ENCODE peak calls at places on chromosome 2, in five cellular contexts. D is stimulated activated CD4-positive, alpha-beta T cell treated with anti-CD3 and anti-CD28 coated beads, Interleukin-1b, Interleukin-23, amount 100 ng/mL, for 1 hour; Q is astrocyte of the spinal cord; P is HFFc6; L is AG04450. F is an unnamed sample.
A peak's percentile ranks its signal among the peaks of the same experiment; 100 is the strongest.

GRCh38 chr2:199946836-199947235 is 8.5 kb downstream of the TYW5 start:
- DNase-seq in D (no peak), Q (no peak), P (peak; percentile 31), L (no peak), F (no peak)

GRCh38 chr2:73842739-73843019 is 13.9 kb downstream of the STAMBP start:
- DNase-seq in D (no peak), Q (no peak), P (no peak), L (no peak), F (no peak)

GRCh38 chr2:181678033-181678586 is 2.2 kb downstream of the NEUROD1 start:
- DNase-seq in D (no peak), Q (peak; percentile 81), P (no peak), L (peak; percentile 50), F (peak; percentile 86)

GRCh38 chr2:223644116-223644515 is 42.0 kb upstream of the SCG2 start:
- DNase-seq in D (no peak), Q (no peak), P (no peak), L (no peak), F (no peak)

GRCh38 chr2:163953390-163953907 is 217.6 kb upstream of the FIGN start:
- DNase-seq in D (no peak), Q (no peak), P (no peak), L (no peak), F (no peak)

GRCh38 chr2:224925822-224926124 is 116.5 kb downstream of the DOCK10 start:
- DNase-seq in D (no peak), Q (peak; percentile 61), P (peak; percentile 56), L (no peak), F (no peak)

GRCh38 chr2:100424277-100424875 is 6.9 kb upstream of the CHST10 start:
- DNase-seq in D (no peak), Q (no peak), P (no peak), L (no peak), F (no peak)

GRCh38 chr2:43222472-43223146 is 3.8 kb downstream of the ZFP36L2 start:
- DNase-seq in D (no peak), Q (peak; percentile 36), P (no peak), L (no peak), F (peak; percentile 48)

GRCh38 chr2:70371753-70372152 is 69.9 kb upstream of the FAM136A start:
- DNase-seq in D (no peak), Q (peak; percentile 35), P (peak; percentile 87), L (no peak), F (peak; percentile 61)

GRCh38 chr2:158746488-158746887 is 48.6 kb upstream of the DAPL1 start:
- DNase-seq in D (no peak), Q (no peak), P (no peak), L (no peak), F (no peak)

GRCh38 chr2:179543361-179543901 is 278.8 kb upstream of the SESTD1 start:
- DNase-seq in D (no peak), Q (no peak), P (peak; percentile 53), L (no peak), F (peak; percentile 23)

GRCh38 chr2:187873132-187873531 is 318.9 kb upstream of the TFPI start:
- DNase-seq in D (no peak), Q (no peak), P (no peak), L (no peak), F (no peak)

GRCh38 chr2:11122380-11122779 is 32.9 kb upstream of the SLC66A3 start:
- DNase-seq in D (no peak), Q (no peak), P (no peak), L (no peak), F (peak; percentile 10)

GRCh38 chr2:39625927-39626270 is 39.8 kb upstream of the TMEM178A start:
- DNase-seq in D (no peak), Q (no peak), P (no peak), L (no peak), F (no peak)

GRCh38 chr2:207617011-207617671 is 8.1 kb downstream of the METTL21A start:
- DNase-seq in D (no peak), Q (peak; percentile 91), P (peak; percentile 93), L (peak; percentile 96), F (peak; percentile 93)

GRCh38 chr2:105641389-105641811 is 103.3 kb upstream of the NCK2 start:
- DNase-seq in D (no peak), Q (no peak), P (no peak), L (no peak), F (no peak)

GRCh38 chr2:12381543-12382323 is 335.0 kb upstream of the TRIB2 start:
- DNase-seq in D (no peak), Q (no peak), P (no peak), L (no peak), F (peak; percentile 17)

GRCh38 chr2:85650456-85650855 is 17.5 kb downstream of the SFTPB start:
- DNase-seq in D (no peak), Q (no peak), P (no peak), L (no peak), F (no peak)

GRCh38 chr2:26309921-26310320 is 36.0 kb upstream of the SELENOI start:
- DNase-seq in D (no peak), Q (no peak), P (no peak), L (no peak), F (no peak)

GRCh38 chr2:101274142-101274541 is 21.5 kb downstream of the CNOT11 start:
- DNase-seq in D (no peak), Q (no peak), P (no peak), L (no peak), F (no peak)

GRCh38 chr2:239814136-239814916 is 210.8 kb downstream of the NDUFA10 start:
- DNase-seq in D (no peak), Q (no peak), P (no peak), L (no peak), F (no peak)

GRCh38 chr2:74429487-74430451 is 8.2 kb downstream of the WDR54 start:
- DNase-seq in D (no peak), Q (no peak), P (no peak), L (no peak), F (no peak)

GRCh38 chr2:187051350-187051749 is 202.4 kb upstream of the ZSWIM2 start:
- DNase-seq in D (no peak), Q (no peak), P (no peak), L (no peak), F (no peak)

GRCh38 chr2:212723226-212723625 is 184.6 kb upstream of the ERBB4 start:
- DNase-seq in D (no peak), Q (peak; percentile 61), P (peak; percentile 38), L (no peak), F (peak; percentile 71)

GRCh38 chr2:201465524-201465971 is 14.0 kb downstream of the STRADB start:
- DNase-seq in D (no peak), Q (peak; percentile 29), P (peak; percentile 13), L (no peak), F (peak; percentile 33)

GRCh38 chr2:230869691-230870543 is 5.2 kb downstream of the ITM2C start:
- DNase-seq in D (no peak), Q (no peak), P (no peak), L (no peak), F (no peak)

F was measured in choroid plexus epithelial cell.